ENCODE peak calls at places on chromosomes 12 and 14, in four cellular contexts. One of them, this sample, is unnamed. For H3K36me3, the result is how much of the 10 kb centered on the place peaks cover.

GRCh38 chr14:70885343-70886014 is 21.8 kb upstream of the PCNX1 start:
- DNase-seq in GM23248: no peak
- DNase-seq in fibroblast of lung: no peak
- DNase-seq in neuronal stem cell: no peak
- DNase-seq in this sample: no peak

GRCh38 chr12:131929530-131930456 is 717 bp downstream of the PUS1 start:
- DNase-seq in GM23248: peak
- DNase-seq in fibroblast of lung: no peak
- DNase-seq in neuronal stem cell: no peak
- DNase-seq in this sample: no peak

GRCh38 chr12:94585624-94586023 is 64.7 kb downstream of the TMCC3 start:
- DNase-seq in GM23248: no peak
- DNase-seq in fibroblast of lung: no peak
- DNase-seq in neuronal stem cell: no peak
- DNase-seq in this sample: no peak

GRCh38 chr12:118741196-118741595 is 240.1 kb upstream of the SRRM4 start:
- DNase-seq in GM23248: no peak
- DNase-seq in fibroblast of lung: no peak
- DNase-seq in neuronal stem cell: peak
- DNase-seq in this sample: no peak

GRCh38 chr14:51094282-51094821 is 553 bp downstream of the TRIM9 start:
- DNase-seq in GM23248: peak
- DNase-seq in fibroblast of lung: peak
- DNase-seq in neuronal stem cell: peak
- DNase-seq in this sample: no peak

GRCh38 chr12:3185260-3185870 is 108.2 kb downstream of the TSPAN9 start:
- DNase-seq in GM23248: no peak
- DNase-seq in fibroblast of lung: no peak
- DNase-seq in neuronal stem cell: no peak
- DNase-seq in this sample: no peak

GRCh38 chr14:99484106-99484505 is 2.9 kb downstream of the CCNK start:
- DNase-seq in GM23248: peak
- DNase-seq in fibroblast of lung: no peak
- DNase-seq in neuronal stem cell: no peak
- DNase-seq in this sample: no peak

GRCh38 chr12:117901631-117902030 is 67.2 kb downstream of the KSR2 start:
- DNase-seq in GM23248: no peak
- DNase-seq in fibroblast of lung: no peak
- DNase-seq in neuronal stem cell: no peak
- DNase-seq in this sample: no peak

GRCh38 chr12:6843118-6843902 is 2.6 kb downstream of the GNB3 start:
- DNase-seq in GM23248: no peak
- DNase-seq in fibroblast of lung: no peak
- DNase-seq in neuronal stem cell: no peak
- DNase-seq in this sample: no peak

GRCh38 chr12:6841139-6841515 is 402 bp downstream of the GNB3 start:
- DNase-seq in GM23248: no peak
- DNase-seq in fibroblast of lung: no peak
- DNase-seq in neuronal stem cell: no peak
- DNase-seq in this sample: no peak

GRCh38 chr12:6839482-6840201 is 1.1 kb upstream of the GNB3 start:
- DNase-seq in GM23248: no peak
- DNase-seq in fibroblast of lung: no peak
- DNase-seq in neuronal stem cell: no peak
- DNase-seq in this sample: peak

GRCh38 chr12:6840428-6841138 is at the start of gene GNB3:
- DNase-seq in GM23248: no peak
- DNase-seq in fibroblast of lung: no peak
- DNase-seq in neuronal stem cell: no peak
- DNase-seq in this sample: no peak

GRCh38 chr12:6842075-6842474 is 1.4 kb downstream of the GNB3 start:
- DNase-seq in GM23248: no peak
- DNase-seq in fibroblast of lung: no peak
- DNase-seq in neuronal stem cell: no peak
- DNase-seq in this sample: no peak
- H3K36me3 ChIP-seq in GM23248: under half
- H3K36me3 ChIP-seq in fibroblast of lung: under half
- H3K36me3 ChIP-seq in neuronal stem cell: half or more
- H3K36me3 ChIP-seq in this sample: under half

GRCh38 chr12:54028324-54029201 is at the start of gene HOXC6:
- DNase-seq in GM23248: peak
- DNase-seq in fibroblast of lung: peak
- DNase-seq in neuronal stem cell: no peak
- DNase-seq in this sample: no peak

GRCh38 chr12:54026640-54027441 is 1.4 kb upstream of the HOXC6 start:
- DNase-seq in GM23248: peak
- DNase-seq in fibroblast of lung: no peak
- DNase-seq in neuronal stem cell: no peak
- DNase-seq in this sample: no peak

GRCh38 chr12:54029529-54030441 is 1.5 kb downstream of the HOXC6 start:
- DNase-seq in GM23248: peak
- DNase-seq in fibroblast of lung: no peak
- DNase-seq in neuronal stem cell: no peak
- DNase-seq in this sample: no peak

GRCh38 chr12:54025507-54026393 is 2.5 kb upstream of the HOXC6 start:
- DNase-seq in GM23248: peak
- DNase-seq in fibroblast of lung: no peak
- DNase-seq in neuronal stem cell: no peak
- DNase-seq in this sample: no peak

DNA sequence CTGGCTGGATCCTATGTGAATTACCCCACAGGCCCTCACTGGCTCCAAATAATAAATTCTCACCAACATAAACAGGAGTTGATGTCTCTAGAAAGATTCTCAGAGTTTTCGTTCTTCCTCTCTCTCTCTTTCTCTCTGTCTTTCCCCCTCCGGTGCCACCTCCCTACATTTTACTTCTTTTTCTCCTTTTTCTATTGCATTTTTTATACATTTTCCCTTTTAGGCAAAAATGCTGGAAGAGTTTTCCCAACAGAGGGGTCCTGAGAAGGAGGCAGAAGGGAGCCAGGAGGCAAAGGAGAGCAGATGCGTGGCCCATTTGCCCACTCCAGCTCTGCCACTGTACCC is 826 bp upstream of the HOXC6 start:
- DNase-seq in GM23248: peak
- DNase-seq in fibroblast of lung: no peak
- DNase-seq in neuronal stem cell: no peak
- DNase-seq in this sample: no peak
- H3K4me2 ChIP-seq in GM23248: peak
- H3K4me2 ChIP-seq in fibroblast of lung: no peak
- H3K4me2 ChIP-seq in neuronal stem cell: no peak
- H3K4me2 ChIP-seq in this sample: no peak

GRCh38 chr12:19443585-19443984 is 4.3 kb downstream of the AEBP2 start:
- DNase-seq in GM23248: no peak
- DNase-seq in fibroblast of lung: no peak
- DNase-seq in neuronal stem cell: no peak
- DNase-seq in this sample: no peak
- H3K36me3 ChIP-seq in GM23248: under half
- H3K36me3 ChIP-seq in fibroblast of lung: under half
- H3K36me3 ChIP-seq in neuronal stem cell: half or more
- H3K36me3 ChIP-seq in this sample: under half

DNA sequence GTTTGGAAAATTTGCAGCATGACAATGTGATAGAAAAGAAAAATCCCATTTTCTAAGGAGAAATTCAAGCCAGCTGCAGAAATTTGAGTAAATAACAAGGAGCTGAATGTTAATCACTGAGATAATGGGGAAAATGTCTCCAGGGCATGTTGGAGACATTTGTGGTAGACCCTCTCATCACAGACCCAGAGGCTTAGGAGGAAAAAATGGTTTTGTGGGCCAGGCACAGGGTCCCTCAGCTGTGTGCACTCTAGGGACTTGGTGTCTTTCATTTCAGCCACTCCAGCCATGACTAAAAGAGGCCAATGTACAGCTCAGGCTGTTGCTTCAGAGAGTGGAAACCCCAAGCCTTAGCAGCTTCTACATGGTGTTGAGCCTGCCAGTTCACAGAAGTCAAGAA is 111.4 kb upstream of the SYT10 start:
- DNase-seq in GM23248: no peak
- DNase-seq in fibroblast of lung: no peak
- DNase-seq in neuronal stem cell: no peak
- DNase-seq in this sample: no peak
- H3K4me2 ChIP-seq in GM23248: no peak
- H3K4me2 ChIP-seq in fibroblast of lung: no peak
- H3K4me2 ChIP-seq in neuronal stem cell: no peak
- H3K4me2 ChIP-seq in this sample: no peak

GRCh38 chr14:95464524-95464923 is 51.9 kb downstream of the SYNE3 start:
- DNase-seq in GM23248: no peak
- DNase-seq in fibroblast of lung: no peak
- DNase-seq in neuronal stem cell: no peak
- DNase-seq in this sample: peak

GRCh38 chr14:95464103-95464502 is 52.3 kb downstream of the SYNE3 start:
- DNase-seq in GM23248: no peak
- DNase-seq in fibroblast of lung: no peak
- DNase-seq in neuronal stem cell: no peak
- DNase-seq in this sample: no peak

GRCh38 chr14:95465358-95465757 is 51.1 kb downstream of the SYNE3 start:
- DNase-seq in GM23248: no peak
- DNase-seq in fibroblast of lung: no peak
- DNase-seq in neuronal stem cell: no peak
- DNase-seq in this sample: no peak

GRCh38 chr14:95462491-95462890 is 54.0 kb downstream of the SYNE3 start:
- DNase-seq in GM23248: no peak
- DNase-seq in fibroblast of lung: no peak
- DNase-seq in neuronal stem cell: no peak
- DNase-seq in this sample: peak

DNA sequence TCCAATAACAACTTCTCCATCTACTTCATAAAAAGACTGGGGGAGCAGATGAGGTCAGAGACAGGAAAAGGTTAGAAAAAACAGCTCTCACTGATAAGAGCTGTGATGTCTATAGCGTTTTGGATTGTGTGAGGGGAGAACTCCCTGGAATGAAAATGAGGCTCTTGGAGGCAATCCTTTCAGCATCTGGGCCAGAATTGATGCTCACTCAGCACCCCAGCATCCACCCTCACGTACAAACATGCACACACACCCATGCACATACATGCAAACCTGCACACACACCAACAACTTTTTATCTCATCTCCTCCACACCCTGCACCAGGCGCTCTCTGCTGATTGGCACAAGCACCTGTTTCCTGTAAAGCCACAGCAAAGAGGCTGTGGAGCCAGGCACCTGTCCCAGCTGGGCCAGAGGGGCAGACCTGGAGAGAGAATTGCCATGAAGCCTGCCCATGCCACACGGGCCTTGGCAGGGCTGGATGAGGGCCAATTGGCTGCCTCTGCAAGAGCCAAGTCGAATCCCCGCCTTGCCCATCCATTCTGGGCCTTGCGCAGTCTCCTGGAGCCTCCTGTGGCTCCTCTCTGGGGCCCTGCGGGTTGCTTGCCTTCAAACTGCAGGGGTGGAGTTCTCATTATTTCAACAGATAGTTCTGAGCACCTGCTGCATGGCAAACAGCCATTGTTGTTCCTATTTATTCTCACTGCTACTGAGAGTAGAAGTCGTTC is 53.1 kb downstream of the SYNE3 start:
- DNase-seq in GM23248: no peak
- DNase-seq in fibroblast of lung: no peak
- DNase-seq in neuronal stem cell: no peak
- DNase-seq in this sample: peak
- H3K36me3 ChIP-seq in GM23248: under half
- H3K36me3 ChIP-seq in fibroblast of lung: under half
- H3K36me3 ChIP-seq in neuronal stem cell: under half
- H3K36me3 ChIP-seq in this sample: under half

GRCh38 chr12:124370384-124370783 is 75.5 kb downstream of the RFLNA start:
- DNase-seq in GM23248: no peak
- DNase-seq in fibroblast of lung: no peak
- DNase-seq in neuronal stem cell: no peak
- DNase-seq in this sample: no peak

GRCh38 chr12:124369055-124369900 is 74.4 kb downstream of the RFLNA start:
- DNase-seq in GM23248: peak
- DNase-seq in fibroblast of lung: peak
- DNase-seq in neuronal stem cell: no peak
- DNase-seq in this sample: no peak

GRCh38 chr12:124370851-124371250 is 76.0 kb downstream of the RFLNA start:
- DNase-seq in GM23248: no peak
- DNase-seq in fibroblast of lung: no peak
- DNase-seq in neuronal stem cell: no peak
- DNase-seq in this sample: no peak

GRCh38 chr12:124369901-124370378 is 75.0 kb downstream of the RFLNA start:
- DNase-seq in GM23248: no peak
- DNase-seq in fibroblast of lung: no peak
- DNase-seq in neuronal stem cell: no peak
- DNase-seq in this sample: no peak

GRCh38 chr12:124368421-124369032 is 73.6 kb downstream of the RFLNA start:
- DNase-seq in GM23248: no peak
- DNase-seq in fibroblast of lung: no peak
- DNase-seq in neuronal stem cell: no peak
- DNase-seq in this sample: no peak
- H3K4me2 ChIP-seq in GM23248: peak
- H3K4me2 ChIP-seq in fibroblast of lung: no peak
- H3K4me2 ChIP-seq in neuronal stem cell: no peak
- H3K4me2 ChIP-seq in this sample: no peak